ENCODE peak calls at places on chromosomes 4 and X, in ten cellular contexts. W is thyroid gland, A is body of pancreas, K is lower leg skin, M is IMR-90, D is transverse colon, E is heart left ventricle, Z is spleen, G is right lobe of liver, O is upper lobe of left lung. F is an unnamed sample.

GRCh38 chr4:8769645-8770517 is 101.8 kb downstream of the HMX1 start:
- DNase-seq in W (no peak), A (no peak), K (no peak), M (no peak), D (no peak), E (no peak), Z (peak), G (no peak), O (no peak), F (no peak)

GRCh38 chrX:123464709-123465108 is 268.1 kb downstream of the THOC2 start:
- DNase-seq in W (no peak), A (no peak), K (no peak), M (no peak), D (no peak), E (no peak), Z (no peak), G (no peak), O (no peak), F (no peak)

GRCh38 chrX:37380920-37381319 is 31.8 kb downstream of the PRRG1 start:
- DNase-seq in W (peak), A (peak), K (no peak), M (peak), D (no peak), E (no peak), Z (no peak), G (no peak), O (no peak), F (no peak)

GRCh38 chr4:179307297-179308136 is 1865.3 kb upstream of the AGA start:
- DNase-seq in W (no peak), A (peak), K (no peak), M (peak), D (peak), E (no peak), Z (no peak), G (peak), O (no peak), F (no peak)

GRCh38 chrX:139931646-139932076 is 1.2 kb downstream of the ATP11C start:
- DNase-seq in W (no peak), A (no peak), K (peak), M (no peak), D (no peak), E (no peak), Z (peak), G (no peak), O (no peak), F (no peak)

GRCh38 chr4:126839066-126839465 is 793.7 kb upstream of the INTU start:
- DNase-seq in W (no peak), A (no peak), K (no peak), M (peak), D (no peak), E (no peak), Z (no peak), G (no peak), O (no peak), F (no peak)

GRCh38 chrX:118189628-118190027 is 73.0 kb upstream of the KLHL13 start:
- DNase-seq in W (no peak), A (peak), K (no peak), M (no peak), D (no peak), E (peak), Z (no peak), G (no peak), O (no peak), F (no peak)

GRCh38 chr4:154230091-154230490 is 261.5 kb downstream of the DCHS2 start:
- DNase-seq in W (no peak), A (no peak), K (no peak), M (no peak), D (no peak), E (no peak), Z (no peak), G (no peak), O (no peak), F (no peak)

GRCh38 chrX:38817004-38817703 is 15.9 kb downstream of the MID1IP1 start:
- DNase-seq in W (peak), A (peak), K (no peak), M (peak), D (peak), E (peak), Z (no peak), G (peak), O (peak), F (no peak)

GRCh38 chrX:102964941-102965340 is 27.9 kb downstream of the RAB40AL start:
- DNase-seq in W (no peak), A (peak), K (no peak), M (no peak), D (no peak), E (no peak), Z (no peak), G (no peak), O (no peak), F (no peak)

GRCh38 chr4:15188581-15189539 is 186.6 kb downstream of the CPEB2 start:
- DNase-seq in W (no peak), A (no peak), K (no peak), M (no peak), D (no peak), E (no peak), Z (no peak), G (no peak), O (no peak), F (no peak)

GRCh38 chr4:8599657-8600056 is 7.1 kb downstream of the CPZ start:
- DNase-seq in W (no peak), A (no peak), K (no peak), M (peak), D (no peak), E (no peak), Z (no peak), G (no peak), O (no peak), F (no peak)

GRCh38 chrX:110758781-110759180 is 36.8 kb downstream of the CHRDL1 start:
- DNase-seq in W (no peak), A (no peak), K (no peak), M (no peak), D (no peak), E (no peak), Z (no peak), G (no peak), O (no peak), F (no peak)

DNA sequence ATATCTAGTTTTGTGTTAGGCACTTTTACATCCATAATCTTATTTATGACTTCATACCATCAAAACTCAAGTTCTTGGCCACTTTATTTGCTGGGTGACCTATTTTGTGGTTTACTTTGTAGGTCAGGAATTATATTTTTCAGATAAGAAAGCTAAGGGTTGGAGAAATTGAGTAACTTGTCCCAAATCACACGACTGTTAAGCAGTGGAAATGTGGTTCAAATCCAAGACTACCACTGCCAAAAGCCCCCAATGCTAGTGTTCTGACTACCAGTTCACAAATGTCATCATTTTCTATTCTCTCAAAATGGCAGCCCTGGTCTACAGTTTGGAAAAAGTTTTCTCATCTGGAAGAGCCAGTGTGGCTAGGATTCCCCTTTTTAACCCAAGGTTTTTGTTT is 74.6 kb downstream of the OPHN1 start:
- DNase-seq in W (no peak), A (no peak), K (no peak), M (no peak), D (no peak), E (no peak), Z (no peak), G (no peak), O (no peak), F (no peak)
- TF ChIP-seq POLR2A in W (no peak), A (no peak), K (no peak), M (no peak), D (no peak), E (no peak), Z (no peak), G (no peak), O (no peak), F (no peak)

DNA sequence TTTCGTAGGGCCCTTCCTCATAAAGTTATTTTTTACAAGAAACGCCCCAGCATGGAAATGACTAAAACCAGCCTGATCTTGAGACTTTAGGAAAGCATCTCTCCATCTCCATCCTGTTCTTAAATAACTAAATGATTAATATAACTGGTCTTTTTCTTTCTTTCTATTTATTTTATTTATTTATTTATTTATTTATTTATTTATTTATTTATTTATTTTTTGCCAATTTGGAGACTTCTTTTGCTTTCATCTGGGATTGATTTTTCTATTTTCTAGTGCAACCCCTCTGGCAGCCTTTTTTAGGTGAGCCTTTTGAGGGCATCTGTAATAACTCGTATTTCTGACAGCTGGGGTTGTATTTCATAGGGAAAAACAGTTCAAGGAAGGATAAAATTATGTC is 1.2 kb upstream of the KLHL34 start:
- DNase-seq in W (no peak), A (no peak), K (no peak), M (no peak), D (no peak), E (no peak), Z (no peak), G (no peak), O (no peak), F (no peak)
- H3K4me3 ChIP-seq in W (no peak), A (no peak), K (no peak), M (no peak), D (no peak), E (peak), Z (no peak), G (no peak), O (no peak), F (no peak)

GRCh38 chrX:29902004-29902403 is 313.4 kb upstream of the MAGEB2 start:
- DNase-seq in W (no peak), A (no peak), K (no peak), M (no peak), D (no peak), E (no peak), Z (no peak), G (no peak), O (no peak), F (no peak)

DNA sequence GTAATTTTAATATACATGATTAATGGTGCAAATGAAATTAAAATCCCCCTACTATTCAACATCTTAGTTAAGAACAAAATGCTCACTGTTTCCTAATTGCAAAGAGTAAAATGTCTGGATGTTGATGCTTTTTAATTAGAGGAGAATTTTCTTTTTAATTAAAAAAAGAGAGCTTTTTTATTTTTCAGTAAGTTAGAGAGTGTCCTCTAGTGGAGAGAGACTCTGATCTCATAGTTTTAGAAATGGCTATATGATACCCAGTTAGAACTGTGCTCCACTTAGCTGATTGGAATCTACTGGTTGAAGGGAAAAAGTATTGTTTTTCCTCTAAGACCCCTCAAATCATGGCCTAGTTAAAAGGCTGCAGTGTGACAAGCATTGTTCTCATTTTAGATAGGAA is 312.0 kb upstream of the MAGEB2 start:
- DNase-seq in W (no peak), A (no peak), K (no peak), M (peak), D (no peak), E (no peak), Z (no peak), G (no peak), O (no peak), F (no peak)
- TF ChIP-seq CTCF in W (peak), A (no peak), K (no peak), M (peak), D (no peak), E (no peak), Z (no peak), G (peak), O (no peak), F (no peak)

GRCh38 chrX:48782795-48783194 is 3.6 kb upstream of the GATA1 start:
- DNase-seq in W (no peak), A (no peak), K (no peak), M (no peak), D (no peak), E (no peak), Z (no peak), G (no peak), O (no peak), F (no peak)
- TF ChIP-seq POLR2A in W (no peak), A (no peak), K (no peak), M (no peak), D (no peak), E (no peak), Z (no peak), G (no peak), O (no peak), F (no peak)

DNA sequence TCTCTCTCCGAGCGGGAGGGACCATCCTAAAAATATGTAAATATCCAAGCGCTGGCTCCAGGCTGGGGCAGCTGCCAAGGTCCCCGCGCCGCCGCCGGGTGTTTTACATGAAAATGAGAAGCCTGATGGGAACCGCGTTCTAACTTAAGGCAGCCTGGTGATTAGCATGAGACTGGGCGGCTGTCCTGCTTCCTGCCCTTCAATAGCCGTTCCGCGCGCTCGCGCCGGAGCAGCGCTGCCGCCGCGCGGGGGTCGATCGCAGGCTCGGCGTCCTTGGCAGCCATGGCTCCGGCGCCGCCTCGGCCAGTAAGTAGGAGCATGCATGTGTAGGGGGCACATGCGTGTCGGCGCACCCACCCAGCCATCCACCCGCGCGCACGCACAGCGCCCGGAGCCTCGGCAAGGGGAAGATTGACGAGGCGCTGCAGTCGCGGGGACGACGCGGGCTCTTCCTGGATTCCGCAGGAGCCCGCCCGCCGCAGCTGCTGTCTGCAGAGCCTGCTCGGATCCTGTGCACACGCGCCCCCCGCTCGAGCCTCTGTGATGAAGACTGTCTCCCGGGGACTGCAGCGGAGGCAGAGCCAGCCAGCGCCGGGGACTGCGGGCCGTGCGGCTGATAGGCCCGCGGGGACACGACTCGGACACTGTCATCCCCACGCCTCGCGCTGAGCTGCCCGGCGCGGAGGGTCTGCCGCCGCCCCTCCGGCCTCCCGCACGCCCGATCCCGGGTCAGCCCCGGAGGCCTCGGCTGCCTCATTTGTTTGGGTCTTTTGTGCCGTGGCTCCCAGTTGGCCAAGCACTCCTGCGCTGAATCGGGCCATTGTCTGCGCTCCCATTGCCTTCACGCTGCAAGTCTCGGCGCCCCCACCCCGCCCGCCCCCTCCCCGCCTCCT is 732 bp downstream of the STOX2 start:
- DNase-seq in W (peak), A (peak), K (no peak), M (peak), D (peak), E (peak), Z (no peak), G (peak), O (peak), F (peak)
- H3K4me3 ChIP-seq in W (peak), A (peak), K (peak), M (peak), D (peak), E (peak), Z (peak), G (peak), O (peak), F (peak)

GRCh38 chr4:72442715-72443114 is 126.3 kb downstream of the ADAMTS3 start:
- DNase-seq in W (no peak), A (no peak), K (no peak), M (no peak), D (no peak), E (no peak), Z (no peak), G (no peak), O (no peak), F (no peak)
- TF ChIP-seq CTCF in W (no peak), A (no peak), K (no peak), M (no peak), D (no peak), E (no peak), Z (no peak), G (no peak), O (no peak), F (no peak)

DNA sequence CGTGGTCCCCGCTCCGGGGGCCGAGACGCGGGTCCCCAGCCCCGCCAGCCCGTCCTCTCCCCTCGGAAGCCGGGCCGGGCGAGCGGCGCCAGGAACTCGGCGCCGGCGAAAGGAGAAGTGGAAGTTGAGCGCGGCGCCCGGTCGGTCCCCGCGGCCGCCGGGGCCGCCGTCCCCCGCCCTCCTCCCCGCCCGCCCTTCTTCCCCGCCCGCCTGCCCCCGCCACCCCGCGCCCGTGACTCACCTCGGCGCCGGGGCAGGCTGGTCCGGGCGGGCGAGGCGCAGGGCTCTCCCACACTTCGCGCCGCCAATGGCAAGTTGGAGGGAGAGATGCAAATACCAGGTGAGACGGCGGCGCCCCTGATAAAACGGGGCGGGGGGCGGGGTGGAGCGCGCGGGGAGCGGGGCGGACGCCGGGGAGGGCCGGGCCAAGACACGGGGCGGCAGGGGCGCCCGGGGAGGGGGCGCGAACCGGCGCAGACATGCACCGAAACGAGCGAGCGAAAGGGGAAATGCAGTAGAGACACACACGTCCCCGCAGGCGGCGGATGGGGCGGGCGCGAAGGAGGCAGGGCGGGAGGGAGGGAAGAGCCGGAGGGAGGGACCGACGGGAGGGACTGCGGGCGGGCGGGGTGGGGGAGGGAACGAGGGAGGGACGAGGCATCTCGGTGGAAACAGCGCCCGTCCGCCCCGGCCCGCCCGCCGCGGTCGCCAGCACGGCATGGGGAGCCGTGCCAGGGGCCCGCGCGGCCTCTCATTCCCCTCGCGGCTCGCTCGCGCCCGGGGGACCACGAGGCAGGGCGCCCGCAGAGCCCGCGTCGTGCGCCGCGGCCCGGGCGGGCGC is at the start of gene ELF4:
- DNase-seq in W (peak), A (peak), K (no peak), M (peak), D (peak), E (peak), Z (peak), G (no peak), O (peak), F (peak)
- TF ChIP-seq POLR2A in W (no peak), A (no peak), K (no peak), M (no peak), D (peak), E (no peak), Z (no peak), G (no peak), O (no peak), F (no peak)